ENCODE peak calls at places on chromosomes 6 and 20, in six cellular contexts. One of them, this sample, is unnamed.

GRCh38 chr20:5400164-5400762 is 83.5 kb upstream of the PROKR2 start:
- DNase-seq in kidney epithelial cell: no peak
- DNase-seq in fibroblast of the aortic adventitia: peak; percentile 19
- DNase-seq in HFF-Myc: peak; percentile 10
- DNase-seq in IMR-90: peak; percentile 16
- DNase-seq in lower lobe of right lung: no peak
- DNase-seq in this sample: peak; percentile 17

GRCh38 chr6:5036309-5036708 is 32.5 kb upstream of the RPP40 start:
- DNase-seq in fibroblast of the aortic adventitia: no peak
- DNase-seq in IMR-90: peak; percentile 67
- DNase-seq in kidney epithelial cell: no peak
- DNase-seq in lower lobe of right lung: no peak
- DNase-seq in HFF-Myc: no peak
- DNase-seq in this sample: peak; percentile 45

GRCh38 chr6:84546427-84546914 is 217.9 kb downstream of the TBX18 start:
- DNase-seq in IMR-90: no peak
- DNase-seq in fibroblast of the aortic adventitia: peak; percentile 49
- DNase-seq in kidney epithelial cell: no peak
- DNase-seq in HFF-Myc: peak; percentile 11
- DNase-seq in lower lobe of right lung: no peak
- DNase-seq in this sample: peak; percentile 18

GRCh38 chr20:58600756-58601155 is 50.3 kb upstream of the STX16 start:
- DNase-seq in IMR-90: no peak
- DNase-seq in kidney epithelial cell: no peak
- DNase-seq in fibroblast of the aortic adventitia: no peak
- DNase-seq in lower lobe of right lung: no peak
- DNase-seq in HFF-Myc: no peak
- DNase-seq in this sample: no peak

GRCh38 chr20:52992632-52993031 is 20.5 kb downstream of the TSHZ2 start:
- DNase-seq in lower lobe of right lung: no peak
- DNase-seq in IMR-90: no peak
- DNase-seq in fibroblast of the aortic adventitia: no peak
- DNase-seq in kidney epithelial cell: no peak
- DNase-seq in HFF-Myc: no peak
- DNase-seq in this sample: no peak

GRCh38 chr20:47191074-47191673 is 165.3 kb downstream of the ZMYND8 start:
- DNase-seq in HFF-Myc: no peak
- DNase-seq in kidney epithelial cell: peak; percentile 43
- DNase-seq in fibroblast of the aortic adventitia: no peak
- DNase-seq in lower lobe of right lung: no peak
- DNase-seq in IMR-90: peak; percentile 35
- DNase-seq in this sample: peak; percentile 37

GRCh38 chr20:9626357-9626756 is 112.0 kb downstream of the LAMP5 start:
- DNase-seq in HFF-Myc: no peak
- DNase-seq in lower lobe of right lung: no peak
- DNase-seq in kidney epithelial cell: no peak
- DNase-seq in IMR-90: no peak
- DNase-seq in fibroblast of the aortic adventitia: no peak
- DNase-seq in this sample: no peak

GRCh38 chr6:9532621-9533557 is 882.0 kb downstream of the TFAP2A start:
- DNase-seq in lower lobe of right lung: no peak
- DNase-seq in IMR-90: no peak
- DNase-seq in HFF-Myc: no peak
- DNase-seq in kidney epithelial cell: no peak
- DNase-seq in fibroblast of the aortic adventitia: peak; percentile 61
- DNase-seq in this sample: peak; percentile 14

GRCh38 chr6:19669206-19669605 is 168.0 kb upstream of the ID4 start:
- DNase-seq in fibroblast of the aortic adventitia: peak; percentile 85
- DNase-seq in HFF-Myc: no peak
- DNase-seq in kidney epithelial cell: no peak
- DNase-seq in IMR-90: no peak
- DNase-seq in lower lobe of right lung: no peak
- DNase-seq in this sample: peak; percentile 14

GRCh38 chr6:144150673-144151009 is 324 bp downstream of the STX11 start:
- DNase-seq in kidney epithelial cell: no peak
- DNase-seq in lower lobe of right lung: peak; percentile 66
- DNase-seq in HFF-Myc: no peak
- DNase-seq in fibroblast of the aortic adventitia: peak; percentile 33
- DNase-seq in IMR-90: peak; percentile 18
- DNase-seq in this sample: peak; percentile 17

GRCh38 chr20:10876558-10876957 is 202.8 kb upstream of the JAG1 start:
- DNase-seq in lower lobe of right lung: no peak
- DNase-seq in fibroblast of the aortic adventitia: peak; percentile 78
- DNase-seq in IMR-90: no peak
- DNase-seq in kidney epithelial cell: no peak
- DNase-seq in HFF-Myc: no peak
- DNase-seq in this sample: peak; percentile 60

GRCh38 chr6:99434702-99435530 is 9.8 kb upstream of the PNISR start:
- DNase-seq in HFF-Myc: peak; percentile 14
- DNase-seq in fibroblast of the aortic adventitia: peak; percentile 59
- DNase-seq in IMR-90: peak; percentile 44
- DNase-seq in kidney epithelial cell: no peak
- DNase-seq in lower lobe of right lung: no peak
- DNase-seq in this sample: peak; percentile 66

GRCh38 chr6:112571486-112571885 is 224.4 kb downstream of the RFPL4B start:
- DNase-seq in lower lobe of right lung: no peak
- DNase-seq in fibroblast of the aortic adventitia: peak; percentile 53
- DNase-seq in IMR-90: peak; percentile 72
- DNase-seq in HFF-Myc: no peak
- DNase-seq in kidney epithelial cell: no peak
- DNase-seq in this sample: peak; percentile 50

GRCh38 chr6:140101367-140101766 is 726.9 kb upstream of the CITED2 start:
- DNase-seq in fibroblast of the aortic adventitia: peak; percentile 11
- DNase-seq in HFF-Myc: no peak
- DNase-seq in kidney epithelial cell: no peak
- DNase-seq in lower lobe of right lung: no peak
- DNase-seq in IMR-90: peak; percentile 11
- DNase-seq in this sample: no peak

GRCh38 chr6:72348926-72349325 is 272.9 kb upstream of the KCNQ5 start:
- DNase-seq in IMR-90: peak; percentile 86
- DNase-seq in fibroblast of the aortic adventitia: peak; percentile 46
- DNase-seq in lower lobe of right lung: no peak
- DNase-seq in HFF-Myc: no peak
- DNase-seq in kidney epithelial cell: peak; percentile 9
- DNase-seq in this sample: peak; percentile 48

GRCh38 chr6:51271615-51272014 is 452.9 kb downstream of the TFAP2B start:
- DNase-seq in HFF-Myc: no peak
- DNase-seq in IMR-90: no peak
- DNase-seq in lower lobe of right lung: no peak
- DNase-seq in kidney epithelial cell: no peak
- DNase-seq in fibroblast of the aortic adventitia: no peak
- DNase-seq in this sample: no peak

GRCh38 chr20:12207875-12208274 is 290.2 kb downstream of the BTBD3 start:
- DNase-seq in fibroblast of the aortic adventitia: peak; percentile 63
- DNase-seq in IMR-90: peak; percentile 41
- DNase-seq in HFF-Myc: peak; percentile 7
- DNase-seq in lower lobe of right lung: no peak
- DNase-seq in kidney epithelial cell: peak; percentile 1
- DNase-seq in this sample: peak; percentile 67

GRCh38 chr6:113160716-113161115 is 696.4 kb upstream of the MARCKS start:
- DNase-seq in IMR-90: no peak
- DNase-seq in lower lobe of right lung: no peak
- DNase-seq in fibroblast of the aortic adventitia: no peak
- DNase-seq in kidney epithelial cell: no peak
- DNase-seq in HFF-Myc: no peak
- DNase-seq in this sample: no peak

GRCh38 chr6:53999088-53999755 is 112.0 kb upstream of the MLIP start:
- DNase-seq in lower lobe of right lung: no peak
- DNase-seq in kidney epithelial cell: no peak
- DNase-seq in IMR-90: no peak
- DNase-seq in fibroblast of the aortic adventitia: no peak
- DNase-seq in HFF-Myc: no peak
- DNase-seq in this sample: no peak

GRCh38 chr20:10565191-10565921 is 108.4 kb downstream of the JAG1 start:
- DNase-seq in HFF-Myc: no peak
- DNase-seq in IMR-90: peak; percentile 89
- DNase-seq in kidney epithelial cell: no peak
- DNase-seq in lower lobe of right lung: no peak
- DNase-seq in fibroblast of the aortic adventitia: peak; percentile 89
- DNase-seq in this sample: peak; percentile 88

GRCh38 chr6:160007581-160007980 is 38.7 kb downstream of the IGF2R start:
- DNase-seq in kidney epithelial cell: no peak
- DNase-seq in IMR-90: peak; percentile 28
- DNase-seq in fibroblast of the aortic adventitia: peak; percentile 14
- DNase-seq in lower lobe of right lung: no peak
- DNase-seq in HFF-Myc: no peak
- DNase-seq in this sample: no peak

GRCh38 chr6:2526766-2527165 is 224.0 kb downstream of the MYLK4 start:
- DNase-seq in kidney epithelial cell: no peak
- DNase-seq in fibroblast of the aortic adventitia: no peak
- DNase-seq in HFF-Myc: no peak
- DNase-seq in lower lobe of right lung: no peak
- DNase-seq in IMR-90: no peak
- DNase-seq in this sample: no peak

GRCh38 chr6:2522521-2522920 is 228.2 kb downstream of the MYLK4 start:
- DNase-seq in lower lobe of right lung: no peak
- DNase-seq in IMR-90: peak; percentile 30
- DNase-seq in fibroblast of the aortic adventitia: no peak
- DNase-seq in kidney epithelial cell: peak; percentile 14
- DNase-seq in HFF-Myc: peak; percentile 60
- DNase-seq in this sample: peak; percentile 44

GRCh38 chr6:2528156-2528555 is 222.6 kb downstream of the MYLK4 start:
- DNase-seq in lower lobe of right lung: no peak
- DNase-seq in IMR-90: no peak
- DNase-seq in kidney epithelial cell: no peak
- DNase-seq in HFF-Myc: no peak
- DNase-seq in fibroblast of the aortic adventitia: no peak
- DNase-seq in this sample: no peak

GRCh38 chr6:2523061-2523460 is 227.7 kb downstream of the MYLK4 start:
- DNase-seq in HFF-Myc: no peak
- DNase-seq in lower lobe of right lung: no peak
- DNase-seq in fibroblast of the aortic adventitia: no peak
- DNase-seq in kidney epithelial cell: no peak
- DNase-seq in IMR-90: no peak
- DNase-seq in this sample: no peak

GRCh38 chr6:2524090-2524489 is 226.6 kb downstream of the MYLK4 start:
- DNase-seq in lower lobe of right lung: no peak
- DNase-seq in HFF-Myc: no peak
- DNase-seq in fibroblast of the aortic adventitia: no peak
- DNase-seq in IMR-90: no peak
- DNase-seq in kidney epithelial cell: no peak
- DNase-seq in this sample: no peak
- TF ChIP-seq CTCF in lower lobe of right lung: no peak
- TF ChIP-seq CTCF in HFF-Myc: peak; percentile 52
- TF ChIP-seq CTCF in fibroblast of the aortic adventitia: peak; percentile 23
- TF ChIP-seq CTCF in IMR-90: peak; percentile 12
- TF ChIP-seq CTCF in kidney epithelial cell: peak; percentile 30
- TF ChIP-seq CTCF in this sample: peak; percentile 29

GRCh38 chr6:131251593-131252204 is 116.4 kb downstream of the AKAP7 start:
- DNase-seq in kidney epithelial cell: no peak
- DNase-seq in fibroblast of the aortic adventitia: peak; percentile 14
- DNase-seq in HFF-Myc: no peak
- DNase-seq in lower lobe of right lung: no peak
- DNase-seq in IMR-90: no peak
- DNase-seq in this sample: no peak
- H3K4me3 ChIP-seq in kidney epithelial cell: no peak overlapping the region
- H3K4me3 ChIP-seq in fibroblast of the aortic adventitia: no peak overlapping the region
- H3K4me3 ChIP-seq in HFF-Myc: no peak overlapping the region
- H3K4me3 ChIP-seq in lower lobe of right lung: peak overlapping the region; percentile 42
- H3K4me3 ChIP-seq in IMR-90: no peak overlapping the region
- H3K4me3 ChIP-seq in this sample: no peak overlapping the region

GRCh38 chr6:109531446-109531845 is 48.4 kb upstream of the ZBTB24 start:
- DNase-seq in kidney epithelial cell: no peak
- DNase-seq in fibroblast of the aortic adventitia: no peak
- DNase-seq in HFF-Myc: no peak
- DNase-seq in IMR-90: no peak
- DNase-seq in lower lobe of right lung: no peak
- DNase-seq in this sample: no peak

GRCh38 chr6:109523478-109523877 is 40.5 kb upstream of the ZBTB24 start:
- DNase-seq in lower lobe of right lung: no peak
- DNase-seq in IMR-90: peak; percentile 40
- DNase-seq in fibroblast of the aortic adventitia: peak; percentile 95
- DNase-seq in kidney epithelial cell: no peak
- DNase-seq in HFF-Myc: no peak
- DNase-seq in this sample: peak; percentile 88

GRCh38 chr6:109524129-109524528 is 41.1 kb upstream of the ZBTB24 start:
- DNase-seq in kidney epithelial cell: no peak
- DNase-seq in lower lobe of right lung: no peak
- DNase-seq in IMR-90: no peak
- DNase-seq in HFF-Myc: no peak
- DNase-seq in fibroblast of the aortic adventitia: no peak
- DNase-seq in this sample: no peak

GRCh38 chr6:109527989-109528388 is 45.0 kb upstream of the ZBTB24 start:
- DNase-seq in lower lobe of right lung: no peak
- DNase-seq in IMR-90: peak; percentile 16
- DNase-seq in kidney epithelial cell: no peak
- DNase-seq in HFF-Myc: no peak
- DNase-seq in fibroblast of the aortic adventitia: no peak
- DNase-seq in this sample: no peak

DNA sequence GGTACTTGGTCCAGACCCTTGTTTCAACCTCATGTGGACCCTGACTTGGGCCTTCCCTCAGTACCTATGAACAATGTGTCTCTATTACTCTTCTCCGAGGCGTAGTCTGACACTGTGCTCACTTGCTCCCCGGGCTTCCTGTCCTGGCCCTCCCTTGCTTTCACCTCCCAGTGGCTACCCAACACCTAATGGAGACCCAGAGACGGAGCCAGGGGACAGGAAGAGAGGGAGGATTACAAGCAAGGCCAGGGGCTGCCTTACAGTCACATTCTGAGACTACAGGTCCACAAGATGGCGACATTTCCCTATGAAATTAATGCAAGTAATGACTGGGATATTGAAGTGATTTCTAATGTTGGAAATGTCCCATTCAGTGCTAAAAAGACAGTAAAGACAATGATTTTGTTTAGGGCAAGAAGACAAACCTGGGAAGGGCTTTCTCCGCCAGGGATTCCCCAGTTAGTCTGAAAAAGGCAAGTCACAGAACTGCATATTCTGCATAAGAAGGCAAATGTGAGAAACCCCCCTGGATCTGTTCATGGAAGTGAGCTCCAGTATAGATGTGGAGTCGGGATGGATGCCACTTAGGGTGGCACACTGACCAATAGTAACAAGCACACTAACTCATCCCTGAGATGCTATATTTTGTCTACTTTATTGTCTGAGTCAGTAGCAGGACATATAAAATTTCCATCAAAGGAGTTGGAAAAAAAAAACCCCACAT is 44.0 kb upstream of the ZBTB24 start:
- DNase-seq in fibroblast of the aortic adventitia: peak; percentile 87
- DNase-seq in kidney epithelial cell: peak; percentile 31
- DNase-seq in HFF-Myc: peak; percentile 37
- DNase-seq in IMR-90: peak; percentile 69
- DNase-seq in lower lobe of right lung: no peak
- DNase-seq in this sample: peak; percentile 84
- TF ChIP-seq CTCF in fibroblast of the aortic adventitia: peak; percentile 57
- TF ChIP-seq CTCF in kidney epithelial cell: peak; percentile 60
- TF ChIP-seq CTCF in HFF-Myc: peak; percentile 52
- TF ChIP-seq CTCF in IMR-90: peak; percentile 68
- TF ChIP-seq CTCF in lower lobe of right lung: peak; percentile 60
- TF ChIP-seq CTCF in this sample: peak; percentile 55

DNA sequence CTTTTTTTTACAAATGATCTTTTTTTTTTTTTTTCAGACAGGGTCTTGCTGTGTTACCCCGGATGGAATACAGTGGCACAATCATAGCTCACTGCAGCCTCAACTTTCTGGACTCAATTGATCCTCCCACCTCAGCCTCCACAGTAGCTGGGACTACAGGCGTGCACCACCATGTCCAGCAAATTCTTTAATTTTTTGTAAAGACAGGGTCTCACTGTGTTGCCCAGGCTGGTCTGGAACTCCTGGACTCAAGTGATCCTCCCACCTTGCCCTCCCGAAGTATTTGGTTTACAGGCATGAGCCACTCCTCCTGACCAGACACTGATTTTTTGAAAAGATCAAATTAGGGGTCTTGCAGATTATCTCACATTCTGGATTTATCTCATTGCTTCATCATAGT is 11.0 kb upstream of the MYBL2 start:
- DNase-seq in fibroblast of the aortic adventitia: no peak
- DNase-seq in HFF-Myc: no peak
- DNase-seq in lower lobe of right lung: no peak
- DNase-seq in IMR-90: no peak
- DNase-seq in kidney epithelial cell: no peak
- DNase-seq in this sample: no peak
- H3K4me3 ChIP-seq in fibroblast of the aortic adventitia: no peak overlapping the region
- H3K4me3 ChIP-seq in HFF-Myc: no peak overlapping the region
- H3K4me3 ChIP-seq in lower lobe of right lung: no peak overlapping the region
- H3K4me3 ChIP-seq in IMR-90: no peak overlapping the region
- H3K4me3 ChIP-seq in kidney epithelial cell: no peak overlapping the region
- H3K4me3 ChIP-seq in this sample: no peak overlapping the region

This sample was measured in cardiac fibroblast.